ENCODE peak calls at places on chromosome 11, in four cellular contexts. One of them, this sample, is unnamed.

GRCh38 chr11:120203626-120204025 is 7.2 kb upstream of the OAF start:
- DNase-seq in HepG2: no peak
- DNase-seq in SK-N-SH: no peak
- DNase-seq in K562: no peak
- DNase-seq in this sample: no peak

GRCh38 chr11:2272946-2273280 is 2.5 kb upstream of the ASCL2 start:
- DNase-seq in K562: no peak
- DNase-seq in HepG2: no peak
- DNase-seq in SK-N-SH: no peak
- DNase-seq in this sample: no peak

GRCh38 chr11:107505667-107506066 is 48.0 kb upstream of the CWF19L2 start:
- DNase-seq in HepG2: no peak
- DNase-seq in K562: peak
- DNase-seq in SK-N-SH: no peak
- DNase-seq in this sample: no peak

GRCh38 chr11:48064306-48064705 is 83.9 kb downstream of the PTPRJ start:
- DNase-seq in HepG2: no peak
- DNase-seq in K562: no peak
- DNase-seq in SK-N-SH: no peak
- DNase-seq in this sample: no peak

GRCh38 chr11:79100093-79100704 is 340.6 kb downstream of the TENM4 start:
- DNase-seq in SK-N-SH: peak
- DNase-seq in K562: peak
- DNase-seq in HepG2: peak
- DNase-seq in this sample: peak

GRCh38 chr11:67282876-67283371 is 6.2 kb upstream of the ANKRD13D start:
- DNase-seq in HepG2: no peak
- DNase-seq in SK-N-SH: no peak
- DNase-seq in K562: no peak
- DNase-seq in this sample: no peak

GRCh38 chr11:71948314-71949027 is 19.6 kb downstream of the RNF121 start:
- DNase-seq in K562: peak
- DNase-seq in HepG2: peak
- DNase-seq in SK-N-SH: no peak
- DNase-seq in this sample: no peak

GRCh38 chr11:36817336-36817965 is 219.4 kb upstream of the RAG2 start:
- DNase-seq in K562: no peak
- DNase-seq in SK-N-SH: no peak
- DNase-seq in HepG2: no peak
- DNase-seq in this sample: no peak

GRCh38 chr11:131980878-131981668 is 610.7 kb downstream of the NTM start:
- DNase-seq in K562: no peak
- DNase-seq in HepG2: no peak
- DNase-seq in SK-N-SH: no peak
- DNase-seq in this sample: no peak

GRCh38 chr11:120904116-120904515 is 119.8 kb upstream of the TBCEL start:
- DNase-seq in HepG2: no peak
- DNase-seq in K562: no peak
- DNase-seq in SK-N-SH: no peak
- DNase-seq in this sample: no peak

GRCh38 chr11:35274909-35275807 is 136.2 kb downstream of the CD44 start:
- DNase-seq in SK-N-SH: no peak
- DNase-seq in HepG2: peak
- DNase-seq in K562: no peak
- DNase-seq in this sample: no peak

GRCh38 chr11:133326849-133327248 is 205.5 kb downstream of the OPCML start:
- DNase-seq in SK-N-SH: no peak
- DNase-seq in HepG2: no peak
- DNase-seq in K562: no peak
- DNase-seq in this sample: no peak

GRCh38 chr11:27209562-27210005 is 153.4 kb downstream of the CCDC34 start:
- DNase-seq in K562: peak
- DNase-seq in SK-N-SH: no peak
- DNase-seq in HepG2: peak
- DNase-seq in this sample: peak

GRCh38 chr11:18245396-18245795 is 3.1 kb downstream of the SAA2 start:
- DNase-seq in SK-N-SH: no peak
- DNase-seq in HepG2: no peak
- DNase-seq in K562: no peak
- DNase-seq in this sample: no peak

GRCh38 chr11:6548641-6549040 is 51.6 kb downstream of the DNHD1 start:
- DNase-seq in HepG2: no peak
- DNase-seq in SK-N-SH: no peak
- DNase-seq in K562: no peak
- DNase-seq in this sample: no peak

GRCh38 chr11:47269829-47270305 is at the start of gene MADD:
- DNase-seq in K562: peak
- DNase-seq in SK-N-SH: peak
- DNase-seq in HepG2: peak
- DNase-seq in this sample: peak

GRCh38 chr11:70420008-70420464 is 21.7 kb downstream of the CTTN start:
- DNase-seq in SK-N-SH: no peak
- DNase-seq in HepG2: no peak
- DNase-seq in K562: peak
- DNase-seq in this sample: no peak

GRCh38 chr11:123672568-123672967 is 18.1 kb upstream of the SCN3B start:
- DNase-seq in HepG2: no peak
- DNase-seq in K562: no peak
- DNase-seq in SK-N-SH: peak
- DNase-seq in this sample: no peak
- TF ChIP-seq ELF1 in HepG2: no peak
- TF ChIP-seq ELF1 in K562: no peak
- TF ChIP-seq ELF1 in SK-N-SH: no peak
- TF ChIP-seq ELF1 in this sample: no peak

GRCh38 chr11:62757846-62758788 is 3.3 kb upstream of the POLR2G start:
- DNase-seq in SK-N-SH: no peak
- DNase-seq in K562: no peak
- DNase-seq in HepG2: no peak
- DNase-seq in this sample: no peak
- TF ChIP-seq RAD21 in SK-N-SH: no peak
- TF ChIP-seq RAD21 in K562: no peak
- TF ChIP-seq RAD21 in HepG2: no peak
- TF ChIP-seq RAD21 in this sample: no peak

DNA sequence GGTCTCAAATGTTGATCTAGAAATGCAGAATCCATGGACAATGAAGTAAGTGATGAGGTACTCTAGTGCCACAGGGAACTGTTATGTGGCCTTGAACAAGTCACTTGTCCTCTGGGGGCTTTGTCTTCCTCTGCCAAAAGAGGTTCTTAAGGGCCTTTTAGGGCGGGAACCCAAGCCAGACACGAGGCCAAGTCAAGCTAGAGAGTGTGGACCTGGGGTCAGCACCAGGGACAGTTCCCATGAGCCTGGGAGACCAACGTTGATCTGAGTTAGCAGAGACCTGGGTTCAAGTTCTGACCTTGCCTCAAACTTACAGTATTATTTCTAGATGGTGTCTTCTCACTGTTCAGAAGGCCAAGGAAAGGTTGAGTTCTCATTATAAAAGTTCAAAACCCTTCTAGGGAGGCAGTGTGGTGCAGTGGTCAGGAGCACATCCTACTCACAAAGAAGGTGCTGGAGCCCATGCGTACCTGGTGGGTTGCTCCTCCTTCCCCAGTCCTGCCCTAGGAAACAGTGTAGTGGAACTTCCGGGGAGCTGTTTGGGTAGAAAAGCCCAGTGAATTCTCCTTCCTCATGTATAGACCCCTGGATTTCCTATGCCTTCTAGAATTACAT is 121.5 kb downstream of the CHST1 start:
- DNase-seq in HepG2: no peak
- DNase-seq in K562: peak
- DNase-seq in SK-N-SH: no peak
- DNase-seq in this sample: no peak
- TF ChIP-seq ELF1 in HepG2: no peak
- TF ChIP-seq ELF1 in K562: no peak
- TF ChIP-seq ELF1 in SK-N-SH: no peak
- TF ChIP-seq ELF1 in this sample: no peak

DNA sequence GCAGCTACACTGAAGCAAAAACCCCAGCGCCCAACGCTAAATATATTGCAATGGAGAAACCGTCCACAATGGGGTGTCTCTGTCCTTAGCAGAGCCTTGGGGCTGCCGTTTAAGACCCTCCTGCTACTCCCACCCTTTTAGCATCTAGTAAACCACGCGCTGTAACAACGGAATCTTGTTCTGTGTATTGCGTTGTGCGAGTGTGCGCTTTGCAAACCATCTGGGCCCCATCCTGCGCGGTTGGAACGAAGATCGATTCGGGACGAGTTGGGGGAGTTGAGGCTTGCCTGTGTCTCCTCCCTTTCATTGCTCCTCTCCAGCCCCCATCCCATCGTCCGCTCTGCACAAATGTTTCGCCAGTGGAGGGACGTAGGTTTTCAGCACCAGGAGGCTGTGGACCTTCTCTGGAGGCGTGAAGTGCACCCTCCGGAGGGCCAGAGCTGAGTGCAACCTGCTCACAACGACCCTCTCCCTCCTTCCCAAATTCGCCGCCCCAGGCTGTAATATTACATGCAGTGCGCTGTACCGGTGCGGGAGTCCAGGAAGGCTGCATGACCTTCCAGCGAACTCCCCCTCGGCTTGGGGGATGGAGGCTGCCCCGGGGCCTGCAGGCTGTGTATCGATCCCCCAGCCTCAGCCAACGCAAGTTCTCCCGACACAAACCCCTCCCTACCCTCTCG is 1.6 kb upstream of the KMT2A start:
- DNase-seq in SK-N-SH: no peak
- DNase-seq in K562: no peak
- DNase-seq in HepG2: no peak
- DNase-seq in this sample: no peak
- TF ChIP-seq RAD21 in SK-N-SH: peak
- TF ChIP-seq RAD21 in K562: no peak
- TF ChIP-seq RAD21 in HepG2: no peak
- TF ChIP-seq RAD21 in this sample: no peak

DNA sequence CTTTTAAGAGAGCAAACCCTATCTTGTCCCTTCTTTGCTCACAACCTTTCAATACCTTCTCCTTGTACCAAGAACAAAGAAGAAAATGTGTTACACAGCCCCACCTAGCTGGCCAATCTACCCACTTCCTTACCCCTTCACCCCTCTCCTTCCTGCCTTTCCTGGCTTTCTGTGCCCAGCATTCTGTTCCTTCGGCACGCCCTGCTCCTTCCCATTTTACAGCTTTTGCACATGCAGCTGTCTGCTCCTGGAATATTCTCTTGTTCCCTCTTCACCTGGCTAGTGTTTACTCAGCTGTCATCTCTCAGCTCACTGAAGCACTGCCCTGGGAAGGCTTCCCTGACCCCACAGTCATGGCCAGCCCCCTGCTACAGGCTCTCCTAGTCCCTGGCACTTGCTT is 30.6 kb downstream of the SERPINH1 start:
- DNase-seq in HepG2: no peak
- DNase-seq in SK-N-SH: no peak
- DNase-seq in K562: no peak
- DNase-seq in this sample: no peak
- TF ChIP-seq ELF1 in HepG2: no peak
- TF ChIP-seq ELF1 in SK-N-SH: no peak
- TF ChIP-seq ELF1 in K562: no peak
- TF ChIP-seq ELF1 in this sample: no peak

DNA sequence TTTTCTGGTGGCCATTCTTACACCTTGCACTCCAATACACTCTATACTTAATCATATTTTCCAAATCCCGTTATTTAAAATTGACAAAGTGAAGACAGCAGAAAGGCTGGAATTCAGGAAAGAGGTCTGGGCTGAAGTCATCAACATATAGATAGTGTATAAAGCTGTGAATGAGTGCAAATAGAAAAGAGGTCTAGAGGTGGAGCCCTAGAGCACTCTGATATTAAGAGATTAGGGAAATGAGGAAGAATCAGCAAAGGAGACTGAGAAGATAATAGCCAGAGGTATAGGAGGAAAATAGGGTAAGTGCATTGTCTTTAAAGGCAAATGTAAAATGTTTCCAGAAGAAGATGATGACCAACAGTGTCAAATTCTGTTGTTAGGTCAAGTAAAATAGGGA is 7.9 kb downstream of the CTR9 start:
- DNase-seq in HepG2: no peak
- DNase-seq in K562: no peak
- DNase-seq in SK-N-SH: no peak
- DNase-seq in this sample: no peak
- TF ChIP-seq RAD21 in HepG2: no peak
- TF ChIP-seq RAD21 in K562: no peak
- TF ChIP-seq RAD21 in SK-N-SH: no peak
- TF ChIP-seq RAD21 in this sample: peak